ENCODE peak calls at places on chromosomes 5 and 9, in ten cellular contexts. One of them, this sample, is unnamed.

GRCh38 chr9:93028448-93029006 is 30.0 kb upstream of the SUSD3 start:
- DNase-seq in left ventricle myocardium inferior: no peak
- DNase-seq in mammary epithelial cell: no peak
- DNase-seq in AG04449: no peak
- DNase-seq in IMR-90: no peak
- DNase-seq in mucosa of descending colon: peak
- DNase-seq in pancreas: no peak
- DNase-seq in SK-N-SH: no peak
- DNase-seq in neuronal stem cell: no peak
- DNase-seq in sigmoid colon: no peak
- DNase-seq in this sample: no peak

GRCh38 chr5:132469380-132470372 is 20.9 kb downstream of the IRF1 start:
- DNase-seq in left ventricle myocardium inferior: no peak
- DNase-seq in mammary epithelial cell: no peak
- DNase-seq in AG04449: no peak
- DNase-seq in IMR-90: peak
- DNase-seq in mucosa of descending colon: no peak
- DNase-seq in pancreas: no peak
- DNase-seq in SK-N-SH: no peak
- DNase-seq in neuronal stem cell: no peak
- DNase-seq in sigmoid colon: peak
- DNase-seq in this sample: no peak

GRCh38 chr5:123429993-123430392 is 6.8 kb upstream of the CEP120 start:
- DNase-seq in left ventricle myocardium inferior: no peak
- DNase-seq in mammary epithelial cell: peak
- DNase-seq in AG04449: peak
- DNase-seq in IMR-90: peak
- DNase-seq in mucosa of descending colon: no peak
- DNase-seq in pancreas: no peak
- DNase-seq in SK-N-SH: no peak
- DNase-seq in neuronal stem cell: no peak
- DNase-seq in sigmoid colon: no peak
- DNase-seq in this sample: no peak

GRCh38 chr9:93653762-93654161 is 77.4 kb downstream of the PHF2 start:
- DNase-seq in left ventricle myocardium inferior: peak
- DNase-seq in mammary epithelial cell: no peak
- DNase-seq in AG04449: no peak
- DNase-seq in IMR-90: no peak
- DNase-seq in mucosa of descending colon: no peak
- DNase-seq in pancreas: peak
- DNase-seq in SK-N-SH: no peak
- DNase-seq in neuronal stem cell: no peak
- DNase-seq in sigmoid colon: peak
- DNase-seq in this sample: no peak

GRCh38 chr9:137833721-137834613 is 43.6 kb upstream of the CACNA1B start:
- DNase-seq in left ventricle myocardium inferior: no peak
- DNase-seq in mammary epithelial cell: no peak
- DNase-seq in AG04449: no peak
- DNase-seq in IMR-90: no peak
- DNase-seq in mucosa of descending colon: no peak
- DNase-seq in pancreas: peak
- DNase-seq in SK-N-SH: no peak
- DNase-seq in neuronal stem cell: no peak
- DNase-seq in sigmoid colon: peak
- DNase-seq in this sample: no peak

GRCh38 chr5:38099205-38100144 is 158.9 kb upstream of the EGFLAM start:
- DNase-seq in left ventricle myocardium inferior: no peak
- DNase-seq in mammary epithelial cell: no peak
- DNase-seq in AG04449: no peak
- DNase-seq in IMR-90: no peak
- DNase-seq in mucosa of descending colon: no peak
- DNase-seq in pancreas: no peak
- DNase-seq in SK-N-SH: no peak
- DNase-seq in neuronal stem cell: no peak
- DNase-seq in sigmoid colon: no peak
- DNase-seq in this sample: no peak

GRCh38 chr5:130954336-130954735 is 210.7 kb downstream of the HINT1 start:
- DNase-seq in left ventricle myocardium inferior: no peak
- DNase-seq in mammary epithelial cell: no peak
- DNase-seq in AG04449: no peak
- DNase-seq in IMR-90: no peak
- DNase-seq in mucosa of descending colon: no peak
- DNase-seq in pancreas: no peak
- DNase-seq in SK-N-SH: no peak
- DNase-seq in neuronal stem cell: no peak
- DNase-seq in sigmoid colon: no peak
- DNase-seq in this sample: no peak

GRCh38 chr5:175288048-175288621 is 155.8 kb downstream of the DRD1 start:
- DNase-seq in left ventricle myocardium inferior: no peak
- DNase-seq in mammary epithelial cell: no peak
- DNase-seq in AG04449: no peak
- DNase-seq in IMR-90: peak
- DNase-seq in mucosa of descending colon: no peak
- DNase-seq in pancreas: peak
- DNase-seq in SK-N-SH: no peak
- DNase-seq in neuronal stem cell: no peak
- DNase-seq in sigmoid colon: no peak
- DNase-seq in this sample: no peak

GRCh38 chr5:54037205-54037604 is 273.2 kb downstream of the ARL15 start:
- DNase-seq in left ventricle myocardium inferior: no peak
- DNase-seq in mammary epithelial cell: no peak
- DNase-seq in AG04449: no peak
- DNase-seq in IMR-90: no peak
- DNase-seq in mucosa of descending colon: no peak
- DNase-seq in pancreas: no peak
- DNase-seq in SK-N-SH: no peak
- DNase-seq in neuronal stem cell: no peak
- DNase-seq in sigmoid colon: no peak
- DNase-seq in this sample: no peak

GRCh38 chr5:94217216-94217615 is 401.2 kb downstream of the KIAA0825 start:
- DNase-seq in left ventricle myocardium inferior: no peak
- DNase-seq in mammary epithelial cell: no peak
- DNase-seq in AG04449: no peak
- DNase-seq in IMR-90: peak
- DNase-seq in mucosa of descending colon: no peak
- DNase-seq in pancreas: no peak
- DNase-seq in SK-N-SH: no peak
- DNase-seq in neuronal stem cell: no peak
- DNase-seq in sigmoid colon: no peak
- DNase-seq in this sample: no peak

GRCh38 chr5:173884402-173885053 is 3.6 kb upstream of the CPEB4 start:
- DNase-seq in left ventricle myocardium inferior: no peak
- DNase-seq in mammary epithelial cell: peak
- DNase-seq in AG04449: no peak
- DNase-seq in IMR-90: no peak
- DNase-seq in mucosa of descending colon: peak
- DNase-seq in pancreas: no peak
- DNase-seq in SK-N-SH: no peak
- DNase-seq in neuronal stem cell: no peak
- DNase-seq in sigmoid colon: no peak
- DNase-seq in this sample: no peak

GRCh38 chr5:34538026-34538672 is 118.0 kb upstream of the RAI14 start:
- DNase-seq in left ventricle myocardium inferior: no peak
- DNase-seq in mammary epithelial cell: peak
- DNase-seq in AG04449: no peak
- DNase-seq in IMR-90: peak
- DNase-seq in mucosa of descending colon: peak
- DNase-seq in pancreas: no peak
- DNase-seq in SK-N-SH: no peak
- DNase-seq in neuronal stem cell: no peak
- DNase-seq in sigmoid colon: no peak
- DNase-seq in this sample: no peak

GRCh38 chr9:91426123-91426745 is 2.6 kb upstream of the NFIL3 start:
- DNase-seq in left ventricle myocardium inferior: no peak
- DNase-seq in mammary epithelial cell: peak
- DNase-seq in AG04449: no peak
- DNase-seq in IMR-90: peak
- DNase-seq in mucosa of descending colon: peak
- DNase-seq in pancreas: no peak
- DNase-seq in SK-N-SH: peak
- DNase-seq in neuronal stem cell: no peak
- DNase-seq in sigmoid colon: no peak
- DNase-seq in this sample: no peak

GRCh38 chr5:137264041-137264440 is 235.1 kb downstream of the SPOCK1 start:
- DNase-seq in left ventricle myocardium inferior: no peak
- DNase-seq in mammary epithelial cell: no peak
- DNase-seq in AG04449: no peak
- DNase-seq in IMR-90: no peak
- DNase-seq in mucosa of descending colon: no peak
- DNase-seq in pancreas: no peak
- DNase-seq in SK-N-SH: no peak
- DNase-seq in neuronal stem cell: no peak
- DNase-seq in sigmoid colon: no peak
- DNase-seq in this sample: no peak

GRCh38 chr9:4588721-4589120 is 73.4 kb upstream of the PLPP6 start:
- DNase-seq in left ventricle myocardium inferior: no peak
- DNase-seq in mammary epithelial cell: no peak
- DNase-seq in AG04449: no peak
- DNase-seq in IMR-90: no peak
- DNase-seq in mucosa of descending colon: no peak
- DNase-seq in pancreas: no peak
- DNase-seq in SK-N-SH: no peak
- DNase-seq in neuronal stem cell: no peak
- DNase-seq in sigmoid colon: no peak
- DNase-seq in this sample: no peak

GRCh38 chr9:130972277-130972956 is 33.4 kb upstream of the FIBCD1 start:
- DNase-seq in left ventricle myocardium inferior: no peak
- DNase-seq in mammary epithelial cell: no peak
- DNase-seq in AG04449: no peak
- DNase-seq in IMR-90: no peak
- DNase-seq in mucosa of descending colon: no peak
- DNase-seq in pancreas: no peak
- DNase-seq in SK-N-SH: no peak
- DNase-seq in neuronal stem cell: no peak
- DNase-seq in sigmoid colon: no peak
- DNase-seq in this sample: no peak
- H3K4me3 ChIP-seq in left ventricle myocardium inferior: no peak
- H3K4me3 ChIP-seq in mammary epithelial cell: no peak
- H3K4me3 ChIP-seq in AG04449: no peak
- H3K4me3 ChIP-seq in IMR-90: no peak
- H3K4me3 ChIP-seq in mucosa of descending colon: no peak
- H3K4me3 ChIP-seq in pancreas: no peak
- H3K4me3 ChIP-seq in SK-N-SH: no peak
- H3K4me3 ChIP-seq in neuronal stem cell: no peak
- H3K4me3 ChIP-seq in sigmoid colon: no peak
- H3K4me3 ChIP-seq in this sample: no peak

DNA sequence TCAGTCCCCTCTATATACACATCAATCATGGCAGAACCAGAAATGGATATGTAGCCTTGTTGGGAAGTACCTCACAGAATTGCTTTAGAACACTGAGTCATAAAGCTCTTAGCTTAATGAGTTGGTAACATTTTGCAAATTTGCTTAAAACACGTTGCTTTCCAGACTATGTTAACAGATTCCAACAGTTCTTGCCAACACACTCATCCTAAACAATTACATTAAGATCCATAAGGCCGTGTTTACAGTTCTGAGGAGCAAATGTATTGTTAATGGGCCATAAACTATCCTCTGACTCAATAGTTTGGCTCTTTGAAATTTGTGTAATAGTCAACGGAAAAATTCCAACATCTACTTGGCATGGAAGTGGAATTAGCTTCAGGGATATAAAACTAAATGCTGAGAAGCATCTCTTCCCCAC is 291.7 kb downstream of the COX7C start:
- DNase-seq in left ventricle myocardium inferior: no peak
- DNase-seq in mammary epithelial cell: no peak
- DNase-seq in AG04449: peak
- DNase-seq in IMR-90: peak
- DNase-seq in mucosa of descending colon: no peak
- DNase-seq in pancreas: no peak
- DNase-seq in SK-N-SH: no peak
- DNase-seq in neuronal stem cell: no peak
- DNase-seq in sigmoid colon: no peak
- DNase-seq in this sample: no peak
- H3K4me3 ChIP-seq in left ventricle myocardium inferior: no peak
- H3K4me3 ChIP-seq in mammary epithelial cell: no peak
- H3K4me3 ChIP-seq in AG04449: no peak
- H3K4me3 ChIP-seq in IMR-90: no peak
- H3K4me3 ChIP-seq in mucosa of descending colon: no peak
- H3K4me3 ChIP-seq in pancreas: no peak
- H3K4me3 ChIP-seq in SK-N-SH: no peak
- H3K4me3 ChIP-seq in neuronal stem cell: no peak
- H3K4me3 ChIP-seq in sigmoid colon: no peak
- H3K4me3 ChIP-seq in this sample: no peak

GRCh38 chr5:181220178-181220515 is 2.9 kb upstream of the TRIM41 start:
- DNase-seq in left ventricle myocardium inferior: no peak
- DNase-seq in mammary epithelial cell: no peak
- DNase-seq in AG04449: no peak
- DNase-seq in IMR-90: no peak
- DNase-seq in mucosa of descending colon: no peak
- DNase-seq in pancreas: peak
- DNase-seq in SK-N-SH: no peak
- DNase-seq in neuronal stem cell: no peak
- DNase-seq in sigmoid colon: no peak
- DNase-seq in this sample: no peak

GRCh38 chr5:181221792-181222629 is 1.1 kb upstream of the TRIM41 start:
- DNase-seq in left ventricle myocardium inferior: peak
- DNase-seq in mammary epithelial cell: peak
- DNase-seq in AG04449: peak
- DNase-seq in IMR-90: peak
- DNase-seq in mucosa of descending colon: peak
- DNase-seq in pancreas: peak
- DNase-seq in SK-N-SH: peak
- DNase-seq in neuronal stem cell: peak
- DNase-seq in sigmoid colon: peak
- DNase-seq in this sample: peak

GRCh38 chr5:181222630-181223040 is 446 bp upstream of the TRIM41 start:
- DNase-seq in left ventricle myocardium inferior: no peak
- DNase-seq in mammary epithelial cell: no peak
- DNase-seq in AG04449: no peak
- DNase-seq in IMR-90: no peak
- DNase-seq in mucosa of descending colon: no peak
- DNase-seq in pancreas: no peak
- DNase-seq in SK-N-SH: no peak
- DNase-seq in neuronal stem cell: no peak
- DNase-seq in sigmoid colon: no peak
- DNase-seq in this sample: no peak

GRCh38 chr5:181219262-181220177 is 3.6 kb upstream of the TRIM41 start:
- DNase-seq in left ventricle myocardium inferior: no peak
- DNase-seq in mammary epithelial cell: no peak
- DNase-seq in AG04449: no peak
- DNase-seq in IMR-90: no peak
- DNase-seq in mucosa of descending colon: no peak
- DNase-seq in pancreas: no peak
- DNase-seq in SK-N-SH: no peak
- DNase-seq in neuronal stem cell: no peak
- DNase-seq in sigmoid colon: no peak
- DNase-seq in this sample: no peak

GRCh38 chr5:181221105-181221791 is 1.8 kb upstream of the TRIM41 start:
- DNase-seq in left ventricle myocardium inferior: no peak
- DNase-seq in mammary epithelial cell: no peak
- DNase-seq in AG04449: no peak
- DNase-seq in IMR-90: no peak
- DNase-seq in mucosa of descending colon: peak
- DNase-seq in pancreas: no peak
- DNase-seq in SK-N-SH: no peak
- DNase-seq in neuronal stem cell: peak
- DNase-seq in sigmoid colon: no peak
- DNase-seq in this sample: no peak
- H3K4me3 ChIP-seq in left ventricle myocardium inferior: peak
- H3K4me3 ChIP-seq in mammary epithelial cell: peak
- H3K4me3 ChIP-seq in AG04449: peak
- H3K4me3 ChIP-seq in IMR-90: no peak
- H3K4me3 ChIP-seq in mucosa of descending colon: no peak
- H3K4me3 ChIP-seq in pancreas: no peak
- H3K4me3 ChIP-seq in SK-N-SH: peak
- H3K4me3 ChIP-seq in neuronal stem cell: peak
- H3K4me3 ChIP-seq in sigmoid colon: no peak
- H3K4me3 ChIP-seq in this sample: no peak

GRCh38 chr9:68489636-68490035 is 51.0 kb downstream of the TMEM252 start:
- DNase-seq in left ventricle myocardium inferior: no peak
- DNase-seq in mammary epithelial cell: no peak
- DNase-seq in AG04449: no peak
- DNase-seq in IMR-90: peak
- DNase-seq in mucosa of descending colon: no peak
- DNase-seq in pancreas: no peak
- DNase-seq in SK-N-SH: no peak
- DNase-seq in neuronal stem cell: no peak
- DNase-seq in sigmoid colon: no peak
- DNase-seq in this sample: no peak
- H3K4me3 ChIP-seq in left ventricle myocardium inferior: no peak
- H3K4me3 ChIP-seq in mammary epithelial cell: no peak
- H3K4me3 ChIP-seq in AG04449: no peak
- H3K4me3 ChIP-seq in IMR-90: no peak
- H3K4me3 ChIP-seq in mucosa of descending colon: no peak
- H3K4me3 ChIP-seq in pancreas: no peak
- H3K4me3 ChIP-seq in SK-N-SH: no peak
- H3K4me3 ChIP-seq in neuronal stem cell: no peak
- H3K4me3 ChIP-seq in sigmoid colon: no peak
- H3K4me3 ChIP-seq in this sample: no peak